ENCODE peak calls at places on chromosomes 16 and 17, in ten cellular contexts. P is SK-N-SH, M is MM.1S, N is HCT116, U is GM23248, Z is PC-9, V is GM23338, Q is PC-3, H is hepatocyte, Y is OCI-LY7. K is an unnamed sample.

GRCh38 chr17:15185625-15185991 is 79.5 kb downstream of the PMP22 start:
- DNase-seq in P (no peak), M (no peak), N (no peak), U (peak; percentile 84), Z (no peak), V (no peak), Q (no peak), H (peak; percentile 58), Y (no peak), K (no peak)

GRCh38 chr16:16938009-16938408 is 532.8 kb downstream of the XYLT1 start:
- DNase-seq in P (peak; percentile 36), M (no peak), N (no peak), U (no peak), Z (no peak), V (no peak), Q (no peak), H (no peak), Y (no peak), K (no peak)

GRCh38 chr17:64063766-64064224 is 43.4 kb upstream of the ICAM2 start:
- DNase-seq in P (peak; percentile 72), M (no peak), N (no peak), U (peak; percentile 24), Z (no peak), V (peak; percentile 86), Q (peak; percentile 40), H (peak; percentile 80), Y (peak; percentile 71), K (peak; percentile 63)

GRCh38 chr17:41168121-41168520 is at the start of gene KRTAP4-3:
- DNase-seq in P (no peak), M (no peak), N (no peak), U (no peak), Z (no peak), V (no peak), Q (no peak), H (no peak), Y (no peak), K (no peak)

GRCh38 chr16:35732046-35732810 is 2272.8 kb downstream of the TP53TG3F start:
- DNase-seq in P (no peak), M (no peak), N (no peak), U (no peak), Z (no peak), V (no peak), Q (no peak), H (no peak), Y (no peak), K (no peak)

GRCh38 chr17:63039342-63039741 is 73.3 kb downstream of the TANC2 start:
- DNase-seq in P (no peak), M (peak; percentile 76), N (no peak), U (no peak), Z (no peak), V (no peak), Q (peak; percentile 33), H (no peak), Y (no peak), K (no peak)

GRCh38 chr17:11244781-11245180 is 3.8 kb downstream of the SHISA6 start:
- DNase-seq in P (no peak), M (no peak), N (no peak), U (no peak), Z (no peak), V (no peak), Q (no peak), H (no peak), Y (no peak), K (no peak)

GRCh38 chr17:82203920-82204319 is 8.7 kb downstream of the CCDC57 start:
- DNase-seq in P (peak; percentile 14), M (no peak), N (no peak), U (no peak), Z (no peak), V (no peak), Q (no peak), H (no peak), Y (no peak), K (no peak)

GRCh38 chr16:67459066-67459857 is 21.7 kb downstream of the ATP6V0D1 start:
- DNase-seq in P (peak; percentile 38), M (no peak), N (no peak), U (peak; percentile 33), Z (no peak), V (no peak), Q (no peak), H (no peak), Y (no peak), K (no peak)

GRCh38 chr16:49463529-49463928 is 89.9 kb downstream of the C16orf78 start:
- DNase-seq in P (no peak), M (peak; percentile 94), N (no peak), U (no peak), Z (no peak), V (no peak), Q (no peak), H (no peak), Y (peak; percentile 94), K (peak; percentile 53)

DNA sequence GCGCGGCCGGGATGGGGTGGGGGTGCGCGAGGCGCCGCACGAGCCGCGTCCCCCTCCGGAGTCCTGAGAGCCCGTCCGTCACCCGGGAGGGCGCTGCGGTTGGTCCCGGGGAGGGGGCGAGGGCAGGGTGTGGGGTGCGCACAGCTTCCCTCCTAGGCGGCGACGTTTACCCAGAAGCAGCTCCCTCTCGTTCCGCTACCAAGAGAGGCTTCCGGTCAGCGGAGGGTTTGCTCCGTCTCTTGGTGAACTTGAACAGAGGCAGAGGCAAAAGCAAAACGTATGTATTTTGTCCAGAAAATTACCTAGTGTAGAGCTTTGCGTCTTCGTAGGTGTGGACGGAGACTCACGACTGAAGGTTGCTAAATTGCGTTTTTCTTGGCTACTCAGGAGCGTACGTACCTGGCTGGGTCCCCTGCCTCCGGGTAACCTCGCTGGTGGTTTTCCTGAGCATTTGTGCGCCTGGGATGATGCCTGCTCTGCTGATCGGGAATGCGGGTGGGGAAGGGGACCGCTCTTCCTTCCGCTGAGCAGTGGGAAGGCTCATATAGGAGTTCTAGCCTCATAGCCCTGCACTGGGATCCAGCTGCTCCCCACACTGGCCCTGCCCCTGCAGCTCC is 824 bp downstream of the WSCD1 start:
- DNase-seq in P (peak; percentile 55), M (peak; percentile 75), N (no peak), U (no peak), Z (no peak), V (peak; percentile 51), Q (peak; percentile 15), H (peak; percentile 32), Y (no peak), K (no peak)
- H3K9me2 ChIP-seq in P (no peaks in the 10 kb centered on the region), M (no peaks in the 10 kb centered on the region), N (no peaks in the 10 kb centered on the region), U (no peaks in the 10 kb centered on the region), Z (no peaks in the 10 kb centered on the region), V (no peaks in the 10 kb centered on the region), Q (no peaks in the 10 kb centered on the region), H (no peaks in the 10 kb centered on the region), Y (no peaks in the 10 kb centered on the region), K (no peaks in the 10 kb centered on the region)

GRCh38 chr16:12572316-12572985 is 231.2 kb downstream of the CPPED1 start:
- DNase-seq in P (no peak), M (no peak), N (no peak), U (no peak), Z (no peak), V (no peak), Q (no peak), H (no peak), Y (no peak), K (no peak)
- H3K9me2 ChIP-seq in P (no peaks in the 10 kb centered on the region), M (no peaks in the 10 kb centered on the region), N (no peaks in the 10 kb centered on the region), U (no peaks in the 10 kb centered on the region), Z (no peaks in the 10 kb centered on the region), V (no peaks in the 10 kb centered on the region), Q (no peaks in the 10 kb centered on the region), H (no peaks in the 10 kb centered on the region), Y (no peaks in the 10 kb centered on the region), K (no peaks in the 10 kb centered on the region)

GRCh38 chr17:70804161-70804560 is 634.8 kb downstream of the KCNJ2 start:
- DNase-seq in P (no peak), M (no peak), N (no peak), U (peak; percentile 63), Z (no peak), V (no peak), Q (peak; percentile 23), H (no peak), Y (no peak), K (no peak)
- H3K9me2 ChIP-seq in P (no peaks in the 10 kb centered on the region), M (no peaks in the 10 kb centered on the region), N (no peaks in the 10 kb centered on the region), U (no peaks in the 10 kb centered on the region), Z (no peaks in the 10 kb centered on the region), V (peaks cover 3% of the 10 kb centered on the region), Q (no peaks in the 10 kb centered on the region), H (no peaks in the 10 kb centered on the region), Y (no peaks in the 10 kb centered on the region), K (no peaks in the 10 kb centered on the region)

DNA sequence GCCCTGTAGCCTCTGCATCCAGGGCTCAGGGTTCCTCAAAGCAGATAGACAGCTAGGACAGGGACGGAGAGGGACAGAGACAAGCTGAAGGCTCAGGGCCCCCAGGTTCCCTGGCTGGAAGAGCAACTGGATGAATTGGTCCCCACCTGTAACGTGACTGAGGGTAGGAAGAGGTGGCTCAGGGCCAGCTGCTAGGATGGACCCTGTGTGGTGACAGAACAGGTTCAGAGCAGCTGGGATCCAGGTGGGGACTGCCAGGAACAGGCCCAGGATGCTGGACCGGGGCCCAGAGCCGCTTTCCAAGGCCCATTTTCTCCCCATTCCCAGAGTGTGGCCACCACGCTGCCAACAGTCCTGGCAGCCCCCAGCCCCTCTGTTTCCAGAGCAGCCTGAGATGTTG is 79.4 kb downstream of the TMEM132E start:
- DNase-seq in P (no peak), M (no peak), N (no peak), U (no peak), Z (no peak), V (no peak), Q (no peak), H (no peak), Y (no peak), K (no peak)
- H3K9me2 ChIP-seq in P (no peaks in the 10 kb centered on the region), M (no peaks in the 10 kb centered on the region), N (no peaks in the 10 kb centered on the region), U (no peaks in the 10 kb centered on the region), Z (no peaks in the 10 kb centered on the region), V (no peaks in the 10 kb centered on the region), Q (no peaks in the 10 kb centered on the region), H (no peaks in the 10 kb centered on the region), Y (no peaks in the 10 kb centered on the region), K (no peaks in the 10 kb centered on the region)

GRCh38 chr17:79438936-79439335 is 171.9 kb downstream of the RBFOX3 start:
- DNase-seq in P (no peak), M (no peak), N (no peak), U (no peak), Z (no peak), V (no peak), Q (no peak), H (no peak), Y (no peak), K (no peak)

GRCh38 chr17:79441607-79442006 is 169.2 kb downstream of the RBFOX3 start:
- DNase-seq in P (no peak), M (no peak), N (no peak), U (no peak), Z (no peak), V (no peak), Q (no peak), H (no peak), Y (no peak), K (no peak)

GRCh38 chr17:79440251-79440650 is 170.6 kb downstream of the RBFOX3 start:
- DNase-seq in P (no peak), M (no peak), N (no peak), U (no peak), Z (no peak), V (no peak), Q (no peak), H (no peak), Y (no peak), K (no peak)

GRCh38 chr17:79438045-79438444 is 172.8 kb downstream of the RBFOX3 start:
- DNase-seq in P (peak; percentile 57), M (no peak), N (no peak), U (no peak), Z (no peak), V (peak; percentile 23), Q (no peak), H (no peak), Y (no peak), K (no peak)

DNA sequence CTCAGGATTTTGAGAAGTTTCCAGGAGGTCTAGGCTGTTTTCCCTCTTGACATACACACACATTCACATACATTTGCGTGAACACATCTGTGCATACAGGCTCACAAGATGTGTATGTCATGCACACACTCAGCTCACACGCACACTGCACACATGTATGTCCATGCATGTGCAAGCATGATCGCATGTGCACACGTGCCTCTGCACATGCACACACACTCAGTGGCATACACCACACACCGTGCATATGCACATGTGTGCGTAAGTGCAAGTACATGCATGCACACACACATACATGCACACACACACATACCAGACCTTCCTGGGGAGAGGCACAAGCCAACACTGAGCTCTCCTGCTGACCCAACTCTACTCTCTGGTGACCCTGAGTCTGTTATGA is 171.4 kb downstream of the RBFOX3 start:
- DNase-seq in P (no peak), M (no peak), N (no peak), U (no peak), Z (no peak), V (no peak), Q (no peak), H (no peak), Y (no peak), K (no peak)
- H3K9me2 ChIP-seq in P (no peaks in the 10 kb centered on the region), M (no peaks in the 10 kb centered on the region), N (no peaks in the 10 kb centered on the region), U (no peaks in the 10 kb centered on the region), Z (no peaks in the 10 kb centered on the region), V (no peaks in the 10 kb centered on the region), Q (no peaks in the 10 kb centered on the region), H (no peaks in the 10 kb centered on the region), Y (no peaks in the 10 kb centered on the region), K (no peaks in the 10 kb centered on the region)

K was measured in Karpas-422.